ENCODE peak calls at places on chromosomes 12 and 14, in nine cellular contexts. R is dorsolateral prefrontal cortex; F is Peyer's patch; X is CD4-positive, alpha-beta T cell; Z is NB4; M is IMR-90; Y is psoas muscle; G is nephron progenitor cell; H is choroid plexus epithelial cell. S is an unnamed sample.

GRCh38 chr12:110424237-110424636 is 20.7 kb upstream of the ANAPC7 start:
- DNase-seq in R (no peak), F (no peak), X (no peak), Z (no peak), M (no peak), Y (no peak), G (no peak), H (peak), S (no peak)

GRCh38 chr12:104285740-104286537 is 17.6 kb upstream of the EID3 start:
- DNase-seq in R (no peak), F (no peak), X (no peak), Z (no peak), M (peak), Y (no peak), G (no peak), H (no peak), S (no peak)

GRCh38 chr12:11607313-11608081 is 42.0 kb upstream of the ETV6 start:
- DNase-seq in R (no peak), F (peak), X (no peak), Z (no peak), M (peak), Y (no peak), G (no peak), H (peak), S (no peak)

GRCh38 chr12:92529944-92530343 is 172.8 kb upstream of the PLEKHG7 start:
- DNase-seq in R (no peak), F (no peak), X (no peak), Z (no peak), M (no peak), Y (no peak), G (no peak), H (no peak), S (no peak)

GRCh38 chr12:3323002-3323685 is 167.9 kb upstream of the PRMT8 start:
- DNase-seq in R (no peak), F (no peak), X (no peak), Z (no peak), M (no peak), Y (no peak), G (no peak), H (no peak), S (no peak)

GRCh38 chr12:48996794-48997718 is 2.1 kb downstream of the DDN start:
- DNase-seq in R (peak), F (peak), X (peak), Z (peak), M (peak), Y (peak), G (peak), H (peak), S (peak)

GRCh38 chr12:49892732-49893317 is 10.9 kb downstream of the FAIM2 start:
- DNase-seq in R (no peak), F (no peak), X (no peak), Z (no peak), M (no peak), Y (no peak), G (no peak), H (no peak), S (no peak)

GRCh38 chr14:58199726-58200479 is at the start of gene ACTR10:
- DNase-seq in R (peak), F (peak), X (peak), Z (peak), M (peak), Y (peak), G (peak), H (peak), S (peak)

GRCh38 chr14:46344327-46344937 is 307.1 kb downstream of the RPL10L start:
- DNase-seq in R (no peak), F (no peak), X (no peak), Z (peak), M (no peak), Y (no peak), G (no peak), H (peak), S (no peak)
- TF ChIP-seq CTCF in R (peak), F (no peak), X (no peak), Z (peak), M (peak), Y (no peak), G (peak), H (peak), S (no peak)

DNA sequence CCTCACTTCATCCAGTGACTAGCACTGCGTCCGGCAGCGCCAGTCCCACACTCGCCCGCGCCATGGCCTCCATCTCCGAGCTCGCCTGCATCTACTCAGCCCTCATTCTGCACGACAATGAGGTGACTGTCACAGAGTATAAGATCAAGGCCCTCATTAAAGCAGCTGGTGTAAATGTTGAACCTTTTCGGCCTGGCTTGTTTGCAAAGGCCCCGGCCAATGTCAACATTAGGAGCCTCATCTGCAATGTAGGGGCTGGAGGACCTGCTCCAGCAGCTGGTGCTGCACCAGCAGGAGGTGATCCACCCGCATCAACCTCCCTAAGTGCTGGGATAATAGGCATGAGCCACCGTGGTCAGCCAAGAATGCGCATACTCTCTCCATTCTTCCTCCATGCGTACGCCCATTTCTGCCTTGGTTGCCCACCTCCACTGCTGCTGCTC is 59.9 kb downstream of the IRF2BPL start:
- DNase-seq in R (no peak), F (no peak), X (no peak), Z (no peak), M (no peak), Y (no peak), G (no peak), H (no peak), S (no peak)
- TF ChIP-seq CTCF in R (no peak), F (no peak), X (no peak), Z (no peak), M (no peak), Y (no peak), G (no peak), H (no peak), S (no peak)

DNA sequence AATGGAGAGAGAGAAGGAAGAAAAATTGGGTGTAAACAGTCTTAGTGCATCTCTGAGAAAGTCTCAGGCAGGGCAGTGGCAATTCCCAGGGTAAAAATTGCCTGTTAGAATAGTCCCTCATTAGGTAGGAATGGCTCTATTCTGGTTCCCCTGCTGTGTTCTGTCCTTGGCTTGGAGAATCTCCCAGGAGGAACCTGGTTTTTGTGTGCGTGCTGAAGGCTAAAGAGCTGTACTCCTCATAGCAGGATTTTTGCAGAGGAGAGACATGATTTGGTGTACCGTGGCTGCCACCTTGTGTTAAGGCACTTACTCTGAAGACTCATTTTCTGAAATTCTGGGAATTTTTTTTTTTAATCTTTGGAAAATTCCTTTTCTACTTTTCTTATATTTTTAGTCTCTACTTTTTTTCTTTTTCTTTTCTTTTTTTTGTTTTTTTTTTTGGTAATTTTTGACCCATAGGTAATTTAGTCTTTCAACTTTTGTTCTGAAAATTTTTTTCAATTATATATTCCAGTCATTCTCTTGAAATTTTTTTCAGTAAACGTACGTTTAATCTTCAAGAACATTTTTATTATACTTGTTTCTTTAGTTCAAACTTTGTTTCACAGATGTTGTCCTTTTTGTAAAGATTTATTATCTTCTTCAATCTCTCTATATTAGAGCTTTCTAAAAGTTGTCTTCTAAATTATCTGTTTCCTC is 63.8 kb downstream of the FBXO33 start:
- DNase-seq in R (peak), F (no peak), X (peak), Z (peak), M (peak), Y (no peak), G (peak), H (peak), S (no peak)
- TF ChIP-seq CTCF in R (peak), F (no peak), X (no peak), Z (no peak), M (peak), Y (peak), G (peak), H (peak), S (no peak)

DNA sequence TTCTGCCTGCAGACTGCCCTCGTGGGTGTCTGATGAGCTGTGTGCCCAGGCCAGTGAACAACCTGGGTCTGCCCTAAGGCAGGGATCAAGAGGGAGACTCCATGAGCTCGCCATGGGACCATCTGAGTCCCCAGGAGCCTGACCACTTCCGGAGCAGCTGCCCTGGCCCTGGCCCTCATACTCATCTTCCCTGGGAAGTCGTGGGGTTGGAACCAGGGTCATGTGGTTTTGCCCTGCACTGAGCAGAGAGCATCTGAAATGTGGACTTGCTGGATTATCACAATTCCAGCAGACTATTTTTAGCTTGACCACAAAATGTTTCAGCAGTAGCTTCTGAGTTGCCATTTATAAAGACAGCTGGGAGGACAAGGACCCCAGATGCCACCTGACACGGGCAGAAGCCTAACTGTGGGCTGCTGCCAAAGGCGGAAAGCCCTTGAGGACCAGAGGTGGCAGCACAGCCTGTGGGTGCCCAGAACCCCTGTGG is 6.7 kb downstream of the BTBD6 start:
- DNase-seq in R (no peak), F (no peak), X (no peak), Z (peak), M (peak), Y (peak), G (no peak), H (peak), S (no peak)
- TF ChIP-seq CTCF in R (no peak), F (no peak), X (no peak), Z (no peak), M (no peak), Y (no peak), G (no peak), H (no peak), S (no peak)

GRCh38 chr12:162467-163307 is 51.3 kb downstream of the SLC6A12 start:
- DNase-seq in R (no peak), F (no peak), X (no peak), Z (peak), M (no peak), Y (no peak), G (peak), H (no peak), S (no peak)

GRCh38 chr12:163406-163986 is 50.5 kb downstream of the SLC6A12 start:
- DNase-seq in R (no peak), F (no peak), X (no peak), Z (peak), M (no peak), Y (no peak), G (no peak), H (no peak), S (no peak)

GRCh38 chr12:165862-166368 is 48.0 kb downstream of the SLC6A12 start:
- DNase-seq in R (no peak), F (no peak), X (no peak), Z (no peak), M (no peak), Y (no peak), G (no peak), H (no peak), S (no peak)

GRCh38 chr12:166425-167091 is 47.4 kb downstream of the SLC6A12 start:
- DNase-seq in R (no peak), F (no peak), X (no peak), Z (no peak), M (no peak), Y (no peak), G (no peak), H (no peak), S (no peak)

DNA sequence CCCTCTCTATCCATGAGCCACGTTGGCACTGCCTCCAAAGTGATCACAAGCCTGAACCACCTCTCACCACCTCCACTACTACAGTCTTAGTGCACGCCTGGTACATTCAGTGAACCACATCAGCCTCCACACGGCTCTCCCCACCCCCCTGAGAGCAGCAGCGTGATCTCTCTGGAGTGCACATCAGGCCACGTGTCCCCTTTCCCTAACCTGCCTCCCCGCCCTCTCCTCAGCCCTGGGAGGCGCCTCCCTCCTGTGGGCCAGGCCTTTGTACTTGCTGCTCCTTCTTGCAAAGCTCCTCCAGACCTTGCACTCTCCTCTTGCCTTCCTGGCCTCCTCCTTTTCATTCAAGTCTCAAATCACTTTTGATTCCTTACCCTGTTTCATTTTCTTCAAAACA is 49.8 kb downstream of the SLC6A12 start:
- DNase-seq in R (no peak), F (peak), X (no peak), Z (no peak), M (no peak), Y (no peak), G (peak), H (no peak), S (no peak)
- TF ChIP-seq CTCF in R (no peak), F (no peak), X (no peak), Z (no peak), M (no peak), Y (no peak), G (no peak), H (no peak), S (no peak)

GRCh38 chr14:60630129-60630528 is 19.1 kb downstream of the SIX1 start:
- DNase-seq in R (no peak), F (no peak), X (no peak), Z (no peak), M (no peak), Y (no peak), G (no peak), H (no peak), S (no peak)
- TF ChIP-seq CTCF in R (no peak), F (no peak), X (no peak), Z (no peak), M (no peak), Y (no peak), G (no peak), H (no peak), S (no peak)

DNA sequence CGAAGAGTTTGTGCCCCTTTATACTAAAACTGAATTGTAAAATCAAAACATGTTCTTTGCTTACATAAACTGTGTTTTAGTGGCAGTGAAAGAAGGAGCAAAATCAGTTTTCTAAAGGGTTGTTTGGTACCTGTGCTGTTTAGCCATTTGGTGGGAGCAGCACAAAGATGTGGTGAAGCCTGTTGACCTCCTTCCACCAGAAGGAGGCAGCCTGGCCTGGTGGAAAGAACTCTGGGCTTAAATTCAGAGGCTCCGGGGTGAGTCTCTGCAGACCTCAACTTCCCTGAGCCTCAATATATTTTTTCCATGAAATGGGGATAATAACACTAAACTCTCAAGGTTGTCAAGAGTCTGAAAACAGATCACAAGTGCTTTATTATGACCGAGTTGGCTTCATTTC is 502.5 kb downstream of the VRK1 start:
- DNase-seq in R (no peak), F (no peak), X (peak), Z (no peak), M (no peak), Y (no peak), G (peak), H (no peak), S (no peak)
- TF ChIP-seq CTCF in R (peak), F (no peak), X (peak), Z (no peak), M (no peak), Y (no peak), G (peak), H (no peak), S (no peak)

GRCh38 chr14:65290830-65291229 is 121.7 kb upstream of the FUT8 start:
- DNase-seq in R (no peak), F (no peak), X (no peak), Z (peak), M (peak), Y (no peak), G (no peak), H (peak), S (no peak)
- TF ChIP-seq CTCF in R (no peak), F (no peak), X (no peak), Z (no peak), M (no peak), Y (no peak), G (no peak), H (no peak), S (no peak)

S was measured in lower leg skin.